ENCODE peak calls at places on chromosomes 4 and X, in four cellular contexts. S, P, A and W are unnamed samples.

GRCh38 chr4:126742048-126742447 is 890.7 kb upstream of the INTU start:
- DNase-seq in S (peak), P (no peak), A (no peak), W (no peak)

GRCh38 chr4:17385403-17385802 is 126.5 kb downstream of the QDPR start:
- DNase-seq in S (peak), P (no peak), A (no peak), W (no peak)

GRCh38 chr4:31041385-31041784 is 321.2 kb downstream of the PCDH7 start:
- DNase-seq in S (no peak), P (no peak), A (no peak), W (no peak)

GRCh38 chrX:7730071-7730470 is 112.9 kb upstream of the VCX start:
- DNase-seq in S (no peak), P (no peak), A (no peak), W (no peak)

GRCh38 chr4:71269241-71269640 is 69.6 kb upstream of the SLC4A4 start:
- DNase-seq in S (no peak), P (no peak), A (no peak), W (no peak)

GRCh38 chr4:113849771-113850170 is 88.2 kb upstream of the CAMK2D start:
- DNase-seq in S (no peak), P (no peak), A (no peak), W (no peak)

GRCh38 chr4:141021397-141022194 is 111.7 kb downstream of the RNF150 start:
- DNase-seq in S (no peak), P (no peak), A (no peak), W (no peak)

GRCh38 chr4:152259866-152260265 is 276.0 kb downstream of the FBXW7 start:
- DNase-seq in S (no peak), P (no peak), A (no peak), W (no peak)

GRCh38 chr4:159374749-159375535 is 272.1 kb downstream of the RAPGEF2 start:
- DNase-seq in S (no peak), P (no peak), A (no peak), W (no peak)

GRCh38 chr4:75953509-75953908 is 12.7 kb upstream of the NAAA start:
- DNase-seq in S (no peak), P (no peak), A (no peak), W (no peak)

GRCh38 chr4:75950416-75950815 is 9.6 kb upstream of the NAAA start:
- DNase-seq in S (no peak), P (no peak), A (no peak), W (no peak)

GRCh38 chr4:75948822-75949444 is 8.1 kb upstream of the NAAA start:
- DNase-seq in S (no peak), P (no peak), A (no peak), W (no peak)
- TF ChIP-seq NR2C2 in S (no peak), P (no peak), A (no peak), W (no peak)

DNA sequence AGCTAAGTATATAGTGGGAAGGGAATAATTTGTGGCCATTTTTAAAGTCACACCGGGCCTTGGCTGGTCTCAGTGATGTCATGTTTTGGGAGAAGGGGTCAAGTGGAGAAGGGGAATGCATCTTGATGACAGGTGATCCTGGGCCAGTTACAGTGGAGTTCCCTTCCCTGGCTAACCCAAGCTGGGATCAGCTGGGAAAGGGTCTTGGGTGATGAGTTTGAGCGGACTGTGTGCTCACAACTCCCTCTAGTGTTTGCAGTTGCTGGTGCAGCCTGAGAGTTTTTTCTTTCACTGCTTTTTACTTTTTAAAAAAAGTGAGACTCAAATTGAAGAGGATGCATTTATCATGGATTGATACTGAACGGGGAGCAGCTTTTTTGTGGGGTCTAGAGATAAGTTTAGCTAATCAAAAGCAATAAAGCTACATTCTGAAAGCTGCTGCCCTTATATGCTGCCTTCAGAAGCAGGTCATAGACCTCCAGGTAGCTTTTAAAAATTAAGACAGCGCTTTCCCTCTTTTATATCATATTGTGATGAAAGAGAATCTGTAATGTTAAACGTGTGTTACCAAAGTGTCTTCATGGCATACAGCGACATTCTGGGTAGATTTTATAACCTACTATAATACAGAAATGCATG is 164.7 kb downstream of the DCLK2 start:
- DNase-seq in S (no peak), P (no peak), A (peak), W (peak)
- TF ChIP-seq NR2C2 in S (no peak), P (no peak), A (no peak), W (no peak)

DNA sequence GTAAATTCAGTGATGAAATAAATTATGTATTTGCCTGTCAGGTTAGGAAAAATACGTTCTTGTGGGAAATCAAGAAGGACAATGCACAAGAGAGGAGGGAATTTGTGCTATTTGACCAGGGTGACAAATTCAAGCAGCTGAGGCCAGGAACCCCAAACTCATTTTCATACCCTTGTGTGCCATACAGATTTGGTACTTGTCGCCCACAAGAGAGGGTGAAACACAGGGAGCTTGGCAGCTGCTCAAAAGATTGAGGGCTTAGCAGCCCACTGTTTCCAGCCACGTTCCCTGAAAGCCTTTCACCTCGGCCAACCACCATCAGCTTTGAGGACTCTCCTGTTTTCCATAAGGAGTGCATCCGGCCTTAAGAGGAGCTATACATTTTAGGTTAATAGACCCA is 111.2 kb downstream of the COL25A1 start:
- DNase-seq in S (no peak), P (no peak), A (no peak), W (no peak)
- TF ChIP-seq NR2C2 in S (no peak), P (no peak), A (no peak), W (no peak)

GRCh38 chrX:40078489-40079288 is 19.1 kb downstream of the BCOR start:
- DNase-seq in S (no peak), P (no peak), A (no peak), W (no peak)

GRCh38 chrX:40076750-40077149 is 21.0 kb downstream of the BCOR start:
- DNase-seq in S (no peak), P (no peak), A (no peak), W (no peak)

GRCh38 chrX:40079572-40079971 is 18.2 kb downstream of the BCOR start:
- DNase-seq in S (no peak), P (no peak), A (no peak), W (no peak)

GRCh38 chrX:40077176-40077575 is 20.6 kb downstream of the BCOR start:
- DNase-seq in S (no peak), P (no peak), A (no peak), W (no peak)

DNA sequence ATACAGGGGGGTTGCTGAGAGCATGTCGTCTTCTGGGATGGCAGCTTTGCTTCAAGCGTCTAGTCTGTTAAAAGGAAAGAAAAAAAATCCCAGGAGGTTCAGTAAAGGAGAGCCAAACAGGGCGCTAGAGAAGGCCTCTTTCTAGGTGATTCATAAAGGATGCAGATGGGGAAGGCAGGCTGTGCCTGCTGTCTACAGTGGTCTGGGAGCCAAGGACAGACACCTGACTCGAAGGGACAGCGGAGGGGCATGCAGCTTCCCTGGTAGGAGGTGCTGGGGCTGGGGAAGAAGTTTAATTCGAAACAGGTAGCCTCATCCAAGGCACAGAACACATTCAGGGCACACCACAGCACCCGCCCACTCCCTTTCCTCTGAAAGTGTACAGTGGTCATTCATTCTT is 19.9 kb downstream of the BCOR start:
- DNase-seq in S (no peak), P (no peak), A (no peak), W (no peak)
- TF ChIP-seq NR2C2 in S (no peak), P (no peak), A (no peak), W (no peak)

GRCh38 chr4:64230709-64231310 is 178.4 kb downstream of the TECRL start:
- DNase-seq in S (no peak), P (no peak), A (no peak), W (no peak)
- TF ChIP-seq NR2C2 in S (no peak), P (no peak), A (no peak), W (no peak)

GRCh38 chrX:5702890-5703289 is 525.8 kb downstream of the NLGN4X start:
- DNase-seq in S (no peak), P (no peak), A (no peak), W (no peak)
- TF ChIP-seq NR2C2 in S (no peak), P (no peak), A (no peak), W (no peak)